ENCODE peak calls at places on chromosomes 5 and 9, in seven cellular contexts. J is prostate gland; A is body of pancreas; D is neuronal stem cell; U is CD8-positive, alpha-beta T cell; P is stomach; B is cardiac muscle cell. Y is an unnamed sample. For H3K4me1 and H3K36me3, the result is how much of the 10 kb centered on the place peaks cover.

GRCh38 chr9:75228893-75229292 is 140.6 kb downstream of the OSTF1 start:
- DNase-seq in J (no peak), A (no peak), D (no peak), U (no peak), P (no peak), B (no peak), Y (no peak)

GRCh38 chr5:16179511-16179935 is at the start of gene MARCHF11:
- DNase-seq in J (no peak), A (peak), D (peak), U (no peak), P (no peak), B (no peak), Y (peak)

GRCh38 chr9:36074870-36075532 is 38.3 kb downstream of the RECK start:
- DNase-seq in J (peak), A (peak), D (no peak), U (no peak), P (peak), B (peak), Y (no peak)

GRCh38 chr9:132187006-132187760 is 25.3 kb downstream of the NTNG2 start:
- DNase-seq in J (no peak), A (peak), D (no peak), U (no peak), P (no peak), B (no peak), Y (peak)

GRCh38 chr9:93198117-93198838 is 14.3 kb downstream of the WNK2 start:
- DNase-seq in J (no peak), A (peak), D (no peak), U (no peak), P (no peak), B (no peak), Y (no peak)

GRCh38 chr5:87807783-87808182 is 395.1 kb upstream of the CCNH start:
- DNase-seq in J (no peak), A (no peak), D (no peak), U (no peak), P (no peak), B (no peak), Y (no peak)

GRCh38 chr9:35051069-35051967 is 21.1 kb downstream of the VCP start:
- DNase-seq in J (peak), A (peak), D (peak), U (peak), P (peak), B (peak), Y (peak)

GRCh38 chr5:28779161-28779754 is 1740.9 kb upstream of the CDH9 start:
- DNase-seq in J (no peak), A (no peak), D (no peak), U (no peak), P (no peak), B (peak), Y (peak)

GRCh38 chr9:75633658-75634057 is 256.8 kb upstream of the PCSK5 start:
- DNase-seq in J (no peak), A (no peak), D (no peak), U (no peak), P (no peak), B (no peak), Y (no peak)

GRCh38 chr5:151551985-151552384 is 39.1 kb downstream of the FAT2 start:
- DNase-seq in J (no peak), A (no peak), D (no peak), U (no peak), P (no peak), B (no peak), Y (no peak)

GRCh38 chr5:133402781-133403180 is 209.6 kb downstream of the FSTL4 start:
- DNase-seq in J (no peak), A (no peak), D (no peak), U (no peak), P (no peak), B (no peak), Y (no peak)

GRCh38 chr5:37552770-37553719 is 173.9 kb downstream of the WDR70 start:
- DNase-seq in J (no peak), A (no peak), D (no peak), U (no peak), P (no peak), B (peak), Y (peak)

GRCh38 chr9:96688745-96689464 is 33.8 kb upstream of the PRXL2C start:
- DNase-seq in J (no peak), A (no peak), D (no peak), U (no peak), P (no peak), B (no peak), Y (no peak)

GRCh38 chr9:133883356-133883755 is 108.8 kb downstream of the VAV2 start:
- DNase-seq in J (no peak), A (no peak), D (no peak), U (no peak), P (no peak), B (no peak), Y (no peak)

GRCh38 chr5:141040093-141040762 is 10.9 kb upstream of the PCDHB1 start:
- DNase-seq in J (no peak), A (peak), D (peak), U (no peak), P (no peak), B (peak), Y (peak)

GRCh38 chr5:17255471-17256016 is 38.1 kb downstream of the BASP1 start:
- DNase-seq in J (no peak), A (peak), D (no peak), U (no peak), P (no peak), B (peak), Y (no peak)

GRCh38 chr9:841371-842209 is at the start of gene DMRT1:
- DNase-seq in J (no peak), A (no peak), D (peak), U (no peak), P (no peak), B (no peak), Y (peak)

GRCh38 chr9:134910146-134910545 is 7.6 kb downstream of the FCN1 start:
- DNase-seq in J (no peak), A (no peak), D (no peak), U (no peak), P (peak), B (no peak), Y (no peak)

GRCh38 chr9:108815156-108815555 is 40.6 kb downstream of the ACTL7B start:
- DNase-seq in J (no peak), A (no peak), D (no peak), U (no peak), P (no peak), B (no peak), Y (peak)

GRCh38 chr9:116641292-116642059 is 45.6 kb upstream of the TRIM32 start:
- DNase-seq in J (no peak), A (no peak), D (no peak), U (no peak), P (no peak), B (no peak), Y (no peak)

GRCh38 chr5:9288234-9288633 is 257.6 kb downstream of the SEMA5A start:
- DNase-seq in J (no peak), A (no peak), D (no peak), U (no peak), P (no peak), B (no peak), Y (peak)

GRCh38 chr5:28286566-28286965 is 1248.2 kb upstream of the CDH9 start:
- DNase-seq in J (no peak), A (no peak), D (no peak), U (no peak), P (no peak), B (no peak), Y (no peak)

GRCh38 chr9:76703270-76703669 is 61.0 kb upstream of the PCA3 start:
- DNase-seq in J (no peak), A (no peak), D (no peak), U (no peak), P (no peak), B (peak), Y (no peak)

GRCh38 chr9:114417511-114417910 is 29.7 kb upstream of the AKNA start:
- DNase-seq in J (no peak), A (no peak), D (no peak), U (no peak), P (no peak), B (peak), Y (no peak)

GRCh38 chr5:58182287-58182841 is 277.5 kb downstream of the PLK2 start:
- DNase-seq in J (no peak), A (no peak), D (no peak), U (no peak), P (no peak), B (no peak), Y (no peak)

DNA sequence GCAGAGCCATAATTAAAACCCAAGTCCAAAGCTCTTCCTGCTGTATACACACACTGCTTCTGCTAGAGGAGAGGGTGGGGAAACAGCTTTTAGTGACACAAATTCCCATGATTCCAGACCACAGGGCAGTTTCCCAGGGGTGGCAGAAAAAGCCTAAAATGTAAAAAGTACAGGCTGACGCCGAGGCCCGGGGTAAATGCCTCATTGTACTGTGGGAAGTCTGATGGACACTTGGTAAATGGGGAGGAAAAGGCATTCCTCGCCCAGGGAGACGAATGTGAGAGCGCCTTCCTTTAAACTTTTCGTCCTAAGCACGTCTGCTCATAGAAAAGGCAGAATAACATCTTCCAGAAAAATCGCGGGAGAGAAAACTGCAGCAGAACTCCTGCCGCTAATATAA is 65.6 kb downstream of the DENND1A start:
- DNase-seq in J (no peak), A (no peak), D (no peak), U (no peak), P (no peak), B (peak), Y (peak)
- H3K4me1 ChIP-seq in J (under half), A (under half), D (under half), U (under half), P (under half), B (under half), Y (under half)

GRCh38 chr9:98227883-98228282 is 27.6 kb downstream of the TBC1D2 start:
- DNase-seq in J (no peak), A (no peak), D (no peak), U (no peak), P (no peak), B (no peak), Y (no peak)
- H3K36me3 ChIP-seq in J (under half), A (under half), D (under half), U (under half), P (under half), B (under half), Y (under half)

GRCh38 chr9:23783509-23783908 is 42.5 kb downstream of the ELAVL2 start:
- DNase-seq in J (no peak), A (no peak), D (no peak), U (no peak), P (no peak), B (no peak), Y (no peak)
- H3K4me1 ChIP-seq in J (under half), A (under half), D (under half), U (under half), P (under half), B (under half), Y (under half)

GRCh38 chr9:128274245-128274644 is 1.6 kb downstream of the GOLGA2 start:
- DNase-seq in J (no peak), A (no peak), D (no peak), U (no peak), P (no peak), B (no peak), Y (no peak)

GRCh38 chr9:128271112-128271511 is 4.7 kb downstream of the GOLGA2 start:
- DNase-seq in J (peak), A (no peak), D (no peak), U (no peak), P (peak), B (no peak), Y (no peak)

GRCh38 chr9:128266868-128267590 is 8.8 kb downstream of the GOLGA2 start:
- DNase-seq in J (no peak), A (no peak), D (no peak), U (no peak), P (no peak), B (no peak), Y (no peak)

GRCh38 chr9:128275198-128276007 is at the start of gene GOLGA2:
- DNase-seq in J (no peak), A (peak), D (peak), U (no peak), P (no peak), B (peak), Y (peak)

GRCh38 chr9:128271512-128271911 is 4.3 kb downstream of the GOLGA2 start:
- DNase-seq in J (no peak), A (no peak), D (no peak), U (no peak), P (no peak), B (no peak), Y (no peak)
- H3K36me3 ChIP-seq in J (under half), A (under half), D (half or more), U (under half), P (half or more), B (under half), Y (under half)

DNA sequence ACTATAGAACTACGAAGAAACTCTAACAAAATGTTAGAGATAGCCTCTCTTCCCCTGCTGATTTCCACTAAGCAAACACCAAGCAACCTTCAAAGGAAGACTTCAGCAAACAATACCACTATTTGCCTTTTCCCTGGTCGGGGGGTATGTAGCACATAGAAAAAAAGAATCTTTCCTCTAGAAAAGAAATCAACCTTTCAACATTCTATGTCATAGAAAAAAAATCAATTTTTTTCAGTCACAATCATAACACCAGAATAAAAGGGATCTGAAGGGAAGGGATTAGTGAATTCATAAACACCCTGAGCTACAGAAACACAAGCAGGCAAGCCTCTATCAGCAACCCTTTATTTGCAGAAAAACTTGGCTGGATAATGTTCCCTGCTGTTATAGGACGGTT is 15.3 kb downstream of the ABCA1 start:
- DNase-seq in J (no peak), A (no peak), D (no peak), U (no peak), P (no peak), B (no peak), Y (no peak)
- H3K4me1 ChIP-seq in J (under half), A (half or more), D (under half), U (under half), P (half or more), B (under half), Y (under half)

DNA sequence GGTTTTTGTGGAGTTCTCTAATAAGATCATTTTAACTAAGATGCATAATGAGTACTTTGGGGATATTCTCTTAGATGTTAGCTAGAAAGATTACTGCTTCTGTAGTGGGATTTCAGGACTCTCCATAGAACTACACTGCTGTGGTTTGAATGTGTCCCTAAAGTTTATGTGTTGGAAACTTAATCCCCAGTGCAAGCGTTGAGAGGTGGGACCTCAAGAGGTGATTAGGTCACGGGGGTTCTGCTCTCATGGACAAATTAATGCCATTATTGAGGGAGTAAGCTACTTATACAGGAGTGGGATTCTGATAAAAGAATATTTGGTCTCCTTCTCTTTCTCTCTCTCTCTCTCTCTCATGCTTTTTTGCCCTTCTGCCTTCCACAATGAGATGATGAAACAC is 24.2 kb downstream of the GAS1 start:
- DNase-seq in J (no peak), A (no peak), D (no peak), U (no peak), P (no peak), B (no peak), Y (no peak)
- H3K36me3 ChIP-seq in J (under half), A (under half), D (under half), U (under half), P (under half), B (under half), Y (under half)

GRCh38 chr9:101438523-101438922 is 2.9 kb upstream of the ALDOB start:
- DNase-seq in J (no peak), A (no peak), D (no peak), U (no peak), P (no peak), B (no peak), Y (no peak)

GRCh38 chr9:101434990-101435389 is 584 bp downstream of the ALDOB start:
- DNase-seq in J (no peak), A (peak), D (no peak), U (no peak), P (no peak), B (no peak), Y (no peak)

GRCh38 chr9:101440714-101441230 is 5.2 kb upstream of the ALDOB start:
- DNase-seq in J (no peak), A (no peak), D (no peak), U (no peak), P (no peak), B (no peak), Y (no peak)

GRCh38 chr9:101435601-101436079 is at the start of gene ALDOB:
- DNase-seq in J (no peak), A (no peak), D (no peak), U (no peak), P (no peak), B (no peak), Y (no peak)

DNA sequence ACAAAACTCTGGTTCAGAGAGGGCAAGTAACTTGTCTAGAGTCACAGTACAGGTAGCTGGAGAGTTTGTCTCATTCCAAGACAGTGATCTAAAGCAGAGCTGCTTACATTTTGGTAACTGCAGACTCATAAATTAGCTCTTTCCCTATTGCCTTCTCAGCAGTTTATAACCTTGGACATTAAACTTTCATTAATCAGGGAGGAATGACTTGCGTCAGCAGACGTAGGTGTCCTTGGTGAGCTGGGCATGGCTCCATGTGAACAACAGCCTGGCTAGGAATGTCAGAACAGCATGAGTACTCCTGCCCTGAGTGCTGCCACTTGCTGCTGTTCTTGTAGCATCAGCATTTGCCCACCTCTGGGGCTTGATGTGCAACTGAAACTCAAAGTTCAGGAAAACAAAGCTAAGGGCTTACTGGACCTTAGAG is 2.2 kb upstream of the ALDOB start:
- DNase-seq in J (no peak), A (peak), D (no peak), U (no peak), P (peak), B (no peak), Y (no peak)
- H3K4me1 ChIP-seq in J (under half), A (half or more), D (under half), U (under half), P (under half), B (under half), Y (under half)

GRCh38 chr5:179796877-179797608 is 3.3 kb downstream of the LTC4S start:
- DNase-seq in J (no peak), A (no peak), D (no peak), U (no peak), P (no peak), B (no peak), Y (no peak)
- H3K36me3 ChIP-seq in J (under half), A (under half), D (half or more), U (under half), P (under half), B (under half), Y (under half)